ENCODE peak calls at places on chromosomes 4 and X, in four cellular contexts. V, Z, B and Q are unnamed samples.

GRCh38 chr4:67403342-67403741 is 142.0 kb downstream of the CENPC start:
- DNase-seq in V (no peak), Z (no peak), B (no peak), Q (no peak)

GRCh38 chr4:168857546-168858314 is 152.3 kb downstream of the CBR4 start:
- DNase-seq in V (no peak), Z (no peak), B (no peak), Q (no peak)

GRCh38 chrX:101206471-101206870 is 13.1 kb upstream of the DRP2 start:
- DNase-seq in V (peak), Z (no peak), B (peak), Q (peak)

GRCh38 chr4:107913283-107913899 is 18.0 kb upstream of the CYP2U1 start:
- DNase-seq in V (peak), Z (no peak), B (peak), Q (peak)

GRCh38 chrX:110242371-110242770 is 75.5 kb downstream of the AMMECR1 start:
- DNase-seq in V (no peak), Z (no peak), B (no peak), Q (no peak)

GRCh38 chr4:132865458-132865857 is 283.6 kb upstream of the PCDH10 start:
- DNase-seq in V (no peak), Z (no peak), B (no peak), Q (no peak)

GRCh38 chrX:143462696-143463095 is 54.6 kb downstream of the SPANXN3 start:
- DNase-seq in V (no peak), Z (no peak), B (no peak), Q (no peak)

GRCh38 chr4:187606581-187606980 is 389.0 kb upstream of the ZFP42 start:
- DNase-seq in V (peak), Z (no peak), B (peak), Q (peak)

GRCh38 chr4:77960367-77960766 is 96.8 kb upstream of the FRAS1 start:
- DNase-seq in V (no peak), Z (no peak), B (no peak), Q (no peak)

GRCh38 chr4:122922877-122923511 is 597 bp upstream of the NUDT6 start:
- DNase-seq in V (peak), Z (peak), B (peak), Q (peak)

GRCh38 chrX:17656035-17656418 is 81.3 kb upstream of the SCML1 start:
- DNase-seq in V (no peak), Z (no peak), B (no peak), Q (no peak)

GRCh38 chr4:40586729-40587128 is 42.9 kb downstream of the RBM47 start:
- DNase-seq in V (no peak), Z (no peak), B (no peak), Q (no peak)

GRCh38 chr4:47221721-47222120 is 190.4 kb downstream of the GABRB1 start:
- DNase-seq in V (no peak), Z (no peak), B (no peak), Q (no peak)

GRCh38 chr4:40916880-40917279 is 167.1 kb downstream of the NSUN7 start:
- DNase-seq in V (peak), Z (no peak), B (peak), Q (peak)

GRCh38 chr4:158722291-158722916 is 792 bp downstream of the PPID start:
- DNase-seq in V (peak), Z (peak), B (peak), Q (peak)

GRCh38 chr4:84582988-84583870 is at the start of gene CDS1:
- DNase-seq in V (no peak), Z (no peak), B (peak), Q (peak)

GRCh38 chr4:95129708-95130343 is 372.1 kb downstream of the BMPR1B start:
- DNase-seq in V (no peak), Z (no peak), B (no peak), Q (peak)

GRCh38 chrX:13093489-13094140 is 49.2 kb upstream of the FAM9C start:
- DNase-seq in V (no peak), Z (no peak), B (no peak), Q (no peak)

GRCh38 chr4:112099701-112100289 is 45.5 kb upstream of the FAM241A start:
- DNase-seq in V (peak), Z (peak), B (peak), Q (peak)

GRCh38 chr4:85725727-85726170 is 250.8 kb downstream of the ARHGAP24 start:
- DNase-seq in V (no peak), Z (peak), B (peak), Q (no peak)

GRCh38 chr4:141636771-141637460 is 533 bp downstream of the IL15 start:
- DNase-seq in V (no peak), Z (no peak), B (no peak), Q (peak)

GRCh38 chr4:144591401-144591800 is 54.6 kb upstream of the HHIP start:
- DNase-seq in V (no peak), Z (no peak), B (no peak), Q (no peak)

GRCh38 chrX:10033360-10034007 is 66.3 kb downstream of the CLDN34 start:
- DNase-seq in V (no peak), Z (no peak), B (no peak), Q (no peak)

GRCh38 chr4:184262901-184263300 is 45.2 kb upstream of the ENPP6 start:
- DNase-seq in V (no peak), Z (no peak), B (no peak), Q (no peak)

GRCh38 chrX:110171442-110171841 is 146.4 kb downstream of the AMMECR1 start:
- DNase-seq in V (no peak), Z (no peak), B (no peak), Q (no peak)

GRCh38 chr4:38188631-38189101 is 228.5 kb downstream of the PTTG2 start:
- DNase-seq in V (no peak), Z (no peak), B (no peak), Q (no peak)

GRCh38 chr4:185470503-185471195 is 884 bp downstream of the CCDC110 start:
- DNase-seq in V (peak), Z (no peak), B (peak), Q (peak)

DNA sequence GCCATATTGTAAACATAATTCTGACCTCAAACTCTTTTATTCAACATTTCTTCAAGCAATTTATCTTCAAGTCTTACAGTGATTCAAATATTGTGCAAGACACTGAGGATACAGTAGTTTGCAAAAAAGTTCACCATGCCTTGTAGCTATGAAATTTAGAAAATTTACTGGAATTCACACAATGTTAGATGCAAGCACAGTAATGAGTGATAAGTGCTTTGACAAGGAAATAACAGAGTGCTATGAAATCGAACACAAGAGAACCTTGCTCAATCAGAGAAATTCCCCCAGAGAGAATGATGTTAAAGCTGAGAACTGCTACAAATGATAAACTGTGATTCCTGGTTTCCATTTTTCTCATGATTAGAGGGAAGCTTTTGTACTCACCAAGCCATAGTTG is 952.9 kb downstream of the FAT4 start:
- DNase-seq in V (no peak), Z (no peak), B (no peak), Q (no peak)
- TF ChIP-seq MYC in V (no peak), Z (no peak), B (no peak), Q (no peak)

GRCh38 chrX:107135965-107136307 is 17.3 kb upstream of the RBM41 start:
- DNase-seq in V (no peak), Z (no peak), B (no peak), Q (no peak)

DNA sequence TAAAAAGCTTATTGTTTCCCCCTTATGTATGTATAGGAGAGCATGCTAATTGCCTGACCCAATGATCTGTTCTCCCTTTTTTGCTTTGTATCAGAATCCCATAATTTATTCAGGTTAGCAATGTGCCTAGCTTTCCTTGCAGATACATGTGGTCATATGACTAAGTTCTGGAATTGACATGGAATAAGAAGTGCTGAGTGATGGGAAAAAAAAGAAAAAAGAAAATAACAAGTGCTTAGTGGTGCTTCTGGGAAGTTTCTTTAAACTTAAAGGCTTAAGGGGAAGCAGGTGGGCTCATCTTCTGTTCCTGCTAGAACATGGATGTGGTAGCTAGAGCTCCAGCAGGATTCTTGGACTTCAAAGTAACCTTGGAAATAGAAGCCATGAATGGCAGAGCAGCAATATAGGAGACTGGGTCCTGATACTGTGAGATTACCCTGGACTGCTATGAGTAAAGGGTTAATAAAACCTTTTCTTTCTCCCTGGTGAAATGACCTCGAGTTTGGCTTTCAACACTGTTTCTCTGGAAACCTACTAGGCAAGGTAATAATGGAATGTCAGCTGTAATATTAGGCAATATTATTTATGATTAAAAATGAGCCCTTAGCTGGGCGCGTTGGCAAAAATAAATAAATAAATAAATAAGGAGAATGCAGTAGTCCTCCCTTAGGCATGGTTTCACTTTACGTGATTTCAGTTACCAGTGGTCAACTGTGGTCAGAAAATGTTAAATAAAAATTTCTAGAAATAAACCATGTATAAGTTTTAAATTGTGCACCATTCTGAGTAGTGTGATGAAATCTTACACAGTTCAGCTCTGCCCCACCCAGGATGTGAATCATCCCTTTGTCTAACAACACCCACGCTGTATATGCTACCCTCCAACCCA is 16.7 kb upstream of the RBM41 start:
- DNase-seq in V (peak), Z (no peak), B (no peak), Q (peak)
- TF ChIP-seq CEBPB in V (no peak), Z (no peak), B (peak), Q (peak)

GRCh38 chr4:128358903-128359260 is 71.3 kb upstream of the PGRMC2 start:
- DNase-seq in V (no peak), Z (no peak), B (no peak), Q (no peak)

GRCh38 chr4:128357286-128357685 is 69.7 kb upstream of the PGRMC2 start:
- DNase-seq in V (no peak), Z (no peak), B (no peak), Q (no peak)

GRCh38 chr4:128358231-128358902 is 70.8 kb upstream of the PGRMC2 start:
- DNase-seq in V (no peak), Z (no peak), B (no peak), Q (no peak)

GRCh38 chr4:128362760-128363159 is 75.1 kb upstream of the PGRMC2 start:
- DNase-seq in V (no peak), Z (no peak), B (no peak), Q (no peak)

GRCh38 chr4:128359422-128359821 is 71.8 kb upstream of the PGRMC2 start:
- DNase-seq in V (no peak), Z (no peak), B (no peak), Q (no peak)
- TF ChIP-seq HDAC2 in V (no peak), Z (no peak), B (no peak), Q (no peak)

DNA sequence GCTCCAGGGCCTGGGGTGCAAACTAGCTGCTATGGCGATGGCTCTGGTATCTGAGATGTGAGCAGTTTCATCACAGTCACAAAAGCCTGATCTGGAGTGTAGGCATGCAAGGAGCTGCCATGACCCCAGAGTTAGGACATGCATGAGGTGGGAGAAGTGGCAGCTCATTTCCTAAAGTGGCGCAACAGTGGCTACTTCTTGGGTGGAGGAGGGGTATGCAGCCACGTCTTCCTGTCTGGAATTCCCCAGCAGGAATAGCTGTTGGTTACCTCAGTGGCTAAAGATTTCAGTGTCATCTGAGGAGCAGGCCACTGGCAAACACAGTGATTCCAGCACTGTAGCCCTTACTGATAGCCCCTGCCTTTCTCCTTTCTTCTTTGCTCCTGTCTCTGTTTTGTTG is 1382.5 kb downstream of the C4orf33 start:
- DNase-seq in V (no peak), Z (no peak), B (no peak), Q (no peak)
- TF ChIP-seq MYC in V (no peak), Z (no peak), B (no peak), Q (no peak)

GRCh38 chr4:15455290-15455689 is 14.4 kb upstream of the CC2D2A start:
- DNase-seq in V (no peak), Z (no peak), B (no peak), Q (no peak)
- TF ChIP-seq CEBPB in V (peak), Z (no peak), B (no peak), Q (no peak)

GRCh38 chr4:139988863-139989765 is 164.9 kb downstream of the MAML3 start:
- DNase-seq in V (peak), Z (no peak), B (no peak), Q (peak)
- TF ChIP-seq HDAC2 in V (no peak), Z (no peak), B (no peak), Q (no peak)

DNA sequence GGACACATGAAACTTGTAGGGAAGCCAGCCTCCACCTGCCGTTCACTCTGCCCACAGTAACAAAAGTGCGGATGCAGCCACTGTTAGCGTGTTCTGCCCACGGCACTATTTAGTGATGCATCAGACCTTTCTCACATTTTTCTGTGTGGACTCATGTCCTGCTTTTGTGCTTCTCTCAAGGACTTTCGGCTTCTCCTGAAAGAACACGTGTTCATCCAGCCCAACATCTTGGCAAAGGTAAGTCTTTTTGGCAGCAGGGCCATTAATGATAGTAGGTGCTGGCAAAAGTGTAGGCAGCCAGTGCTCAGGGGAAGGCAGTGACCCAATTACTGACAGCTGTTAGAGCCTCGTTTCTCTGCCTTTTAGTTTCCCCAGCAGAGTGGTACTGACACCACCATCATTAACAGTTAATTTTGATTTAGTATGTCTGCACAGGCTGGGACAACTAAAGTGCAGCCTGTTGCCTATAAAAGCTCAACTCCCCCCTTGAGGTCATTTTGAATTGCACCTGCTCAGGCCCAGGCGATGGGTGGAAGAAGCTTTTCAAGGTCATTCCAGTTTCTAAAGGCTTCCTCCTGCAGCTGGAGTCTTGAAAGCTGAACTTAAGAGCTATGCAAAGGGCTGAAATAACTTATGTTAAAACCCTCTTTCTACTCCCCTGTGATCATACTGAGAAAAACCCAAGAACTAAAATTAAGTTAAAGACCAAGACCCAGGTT is 54.5 kb upstream of the HPSE start:
- DNase-seq in V (no peak), Z (no peak), B (no peak), Q (no peak)
- TF ChIP-seq MYC in V (no peak), Z (no peak), B (no peak), Q (no peak)

DNA sequence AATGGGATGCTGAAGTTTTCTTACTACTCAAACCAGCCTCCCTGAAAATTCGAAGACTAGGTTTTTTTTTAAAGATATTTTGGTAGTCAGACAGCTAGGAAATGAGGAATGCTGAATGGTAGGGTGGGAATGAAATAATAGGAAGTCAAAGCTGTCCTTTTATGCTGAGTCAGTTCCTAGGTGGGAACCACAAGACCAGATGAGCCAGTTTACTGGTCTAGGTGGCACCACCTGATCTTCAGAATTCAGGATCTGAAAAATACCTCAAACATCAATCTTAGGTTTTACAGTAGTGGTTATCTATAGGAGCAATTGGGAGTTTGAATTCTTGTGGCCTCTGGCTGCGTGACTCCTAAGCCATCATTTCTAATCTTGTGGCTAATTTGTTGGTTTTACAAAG is 183.1 kb upstream of the GALNT7 start:
- DNase-seq in V (no peak), Z (no peak), B (no peak), Q (no peak)
- TF ChIP-seq CEBPB in V (no peak), Z (no peak), B (no peak), Q (no peak)

GRCh38 chr4:19214591-19214990 is 1037.1 kb upstream of the SLIT2 start:
- DNase-seq in V (no peak), Z (no peak), B (no peak), Q (no peak)
- TF ChIP-seq HDAC2 in V (no peak), Z (no peak), B (no peak), Q (no peak)

GRCh38 chr4:181670506-181670905 is 572.7 kb upstream of the TENM3 start:
- DNase-seq in V (no peak), Z (no peak), B (no peak), Q (no peak)
- TF ChIP-seq MYC in V (no peak), Z (no peak), B (no peak), Q (no peak)